ENCODE peak calls at places on chromosomes 7 and 10, in five cellular contexts. One of them, this sample, is unnamed.

GRCh38 chr7:143331179-143331825 is 15.4 kb downstream of the CLCN1 start:
- DNase-seq in smooth muscle cell of the brain vasculature: peak
- DNase-seq in central memory CD8-positive, alpha-beta T cell: no peak
- DNase-seq in GM04504: peak
- DNase-seq in PC-9: peak
- DNase-seq in this sample: no peak

GRCh38 chr10:25641576-25641975 is 292.5 kb upstream of the MYO3A start:
- DNase-seq in central memory CD8-positive, alpha-beta T cell: no peak
- DNase-seq in GM04504: no peak
- DNase-seq in PC-9: no peak
- DNase-seq in smooth muscle cell of the brain vasculature: no peak
- DNase-seq in this sample: no peak

GRCh38 chr10:59273453-59273852 is 88.9 kb downstream of the FAM13C start:
- DNase-seq in PC-9: no peak
- DNase-seq in GM04504: no peak
- DNase-seq in smooth muscle cell of the brain vasculature: no peak
- DNase-seq in central memory CD8-positive, alpha-beta T cell: no peak
- DNase-seq in this sample: no peak

GRCh38 chr7:33591481-33591880 is 313.9 kb upstream of the BMPER start:
- DNase-seq in PC-9: no peak
- DNase-seq in central memory CD8-positive, alpha-beta T cell: no peak
- DNase-seq in GM04504: no peak
- DNase-seq in smooth muscle cell of the brain vasculature: no peak
- DNase-seq in this sample: no peak

GRCh38 chr7:27126596-27127327 is 3.8 kb downstream of the HOXA4 start:
- DNase-seq in GM04504: no peak
- DNase-seq in central memory CD8-positive, alpha-beta T cell: no peak
- DNase-seq in PC-9: no peak
- DNase-seq in smooth muscle cell of the brain vasculature: no peak
- DNase-seq in this sample: no peak

GRCh38 chr7:57199252-57199651 is 67.0 kb upstream of the ZNF479 start:
- DNase-seq in GM04504: no peak
- DNase-seq in smooth muscle cell of the brain vasculature: no peak
- DNase-seq in PC-9: no peak
- DNase-seq in central memory CD8-positive, alpha-beta T cell: no peak
- DNase-seq in this sample: no peak

GRCh38 chr10:22665329-22665728 is 49.0 kb downstream of the PIP4K2A start:
- DNase-seq in GM04504: no peak
- DNase-seq in PC-9: no peak
- DNase-seq in smooth muscle cell of the brain vasculature: no peak
- DNase-seq in central memory CD8-positive, alpha-beta T cell: no peak
- DNase-seq in this sample: no peak

GRCh38 chr7:8078418-8078817 is 109.8 kb downstream of the GLCCI1 start:
- DNase-seq in GM04504: no peak
- DNase-seq in central memory CD8-positive, alpha-beta T cell: no peak
- DNase-seq in smooth muscle cell of the brain vasculature: no peak
- DNase-seq in PC-9: no peak
- DNase-seq in this sample: no peak

GRCh38 chr10:129963076-129963830 is 821 bp downstream of the EBF3 start:
- DNase-seq in central memory CD8-positive, alpha-beta T cell: no peak
- DNase-seq in smooth muscle cell of the brain vasculature: no peak
- DNase-seq in GM04504: no peak
- DNase-seq in PC-9: no peak
- DNase-seq in this sample: peak

GRCh38 chr10:86824151-86824550 is 67.7 kb downstream of the BMPR1A start:
- DNase-seq in central memory CD8-positive, alpha-beta T cell: no peak
- DNase-seq in smooth muscle cell of the brain vasculature: no peak
- DNase-seq in PC-9: no peak
- DNase-seq in GM04504: no peak
- DNase-seq in this sample: peak

GRCh38 chr7:30308392-30308791 is 24.0 kb downstream of the ZNRF2 start:
- DNase-seq in smooth muscle cell of the brain vasculature: no peak
- DNase-seq in central memory CD8-positive, alpha-beta T cell: no peak
- DNase-seq in GM04504: no peak
- DNase-seq in PC-9: peak
- DNase-seq in this sample: no peak

GRCh38 chr7:155764432-155764798 is 47.8 kb downstream of the SHH start:
- DNase-seq in GM04504: no peak
- DNase-seq in smooth muscle cell of the brain vasculature: no peak
- DNase-seq in central memory CD8-positive, alpha-beta T cell: no peak
- DNase-seq in PC-9: no peak
- DNase-seq in this sample: no peak

GRCh38 chr10:28280652-28281051 is 22.2 kb downstream of the MPP7 start:
- DNase-seq in PC-9: no peak
- DNase-seq in smooth muscle cell of the brain vasculature: no peak
- DNase-seq in central memory CD8-positive, alpha-beta T cell: no peak
- DNase-seq in GM04504: no peak
- DNase-seq in this sample: no peak

GRCh38 chr7:108146070-108146842 is 16.1 kb upstream of the LAMB4 start:
- DNase-seq in PC-9: peak
- DNase-seq in smooth muscle cell of the brain vasculature: peak
- DNase-seq in GM04504: peak
- DNase-seq in central memory CD8-positive, alpha-beta T cell: peak
- DNase-seq in this sample: peak

GRCh38 chr7:140638311-140638791 is 2.3 kb downstream of the DENND2A start:
- DNase-seq in PC-9: peak
- DNase-seq in central memory CD8-positive, alpha-beta T cell: no peak
- DNase-seq in GM04504: no peak
- DNase-seq in smooth muscle cell of the brain vasculature: no peak
- DNase-seq in this sample: peak

This sample was measured in ELF-1.